ENCODE peak calls at places on chromosomes 5 and 9, in six cellular contexts. P is brain microvascular endothelial cell, Y is H9, V is HCT116, X is K562, O is tibial nerve. H is an unnamed sample.

GRCh38 chr5:178388381-178389030 is 155.9 kb upstream of the PHYKPL start:
- DNase-seq in P (peak), Y (peak), V (no peak), X (no peak), O (no peak), H (peak)

GRCh38 chr9:133794006-133794760 is 56.0 kb upstream of the SARDH start:
- DNase-seq in P (no peak), Y (no peak), V (no peak), X (no peak), O (no peak), H (no peak)

GRCh38 chr5:90558344-90559192 is at the start of gene ADGRV1:
- DNase-seq in P (peak), Y (peak), V (peak), X (peak), O (peak), H (peak)

GRCh38 chr9:113160571-113160970 is 9.8 kb downstream of the SLC31A2 start:
- DNase-seq in P (no peak), Y (peak), V (no peak), X (no peak), O (no peak), H (no peak)

GRCh38 chr9:76643399-76644117 is 120.7 kb upstream of the PCA3 start:
- DNase-seq in P (no peak), Y (no peak), V (no peak), X (no peak), O (no peak), H (no peak)

GRCh38 chr9:68560131-68560844 is 19.6 kb upstream of the TMEM252 start:
- DNase-seq in P (peak), Y (peak), V (peak), X (peak), O (peak), H (peak)

GRCh38 chr5:125612356-125613149 is 810.7 kb upstream of the GRAMD2B start:
- DNase-seq in P (no peak), Y (no peak), V (no peak), X (no peak), O (no peak), H (no peak)

GRCh38 chr5:145915970-145916638 is 20.3 kb upstream of the SH3RF2 start:
- DNase-seq in P (no peak), Y (no peak), V (no peak), X (no peak), O (no peak), H (no peak)

GRCh38 chr9:93268551-93269314 is 84.8 kb downstream of the WNK2 start:
- DNase-seq in P (no peak), Y (no peak), V (no peak), X (no peak), O (no peak), H (no peak)

GRCh38 chr5:6753851-6754250 is 40.6 kb downstream of the TENT4A start:
- DNase-seq in P (no peak), Y (no peak), V (no peak), X (no peak), O (no peak), H (no peak)

GRCh38 chr5:122076669-122077450 is 1.2 kb downstream of the LOX start:
- DNase-seq in P (peak), Y (peak), V (no peak), X (no peak), O (peak), H (peak)

GRCh38 chr9:19677929-19678328 is 110.9 kb downstream of the SLC24A2 start:
- DNase-seq in P (no peak), Y (no peak), V (no peak), X (no peak), O (no peak), H (no peak)

GRCh38 chr5:179827684-179828083 is 7.0 kb downstream of the SQSTM1 start:
- DNase-seq in P (peak), Y (no peak), V (no peak), X (no peak), O (no peak), H (peak)

GRCh38 chr9:136352682-136353081 is 10.9 kb downstream of the DNLZ start:
- DNase-seq in P (no peak), Y (no peak), V (no peak), X (no peak), O (no peak), H (no peak)

DNA sequence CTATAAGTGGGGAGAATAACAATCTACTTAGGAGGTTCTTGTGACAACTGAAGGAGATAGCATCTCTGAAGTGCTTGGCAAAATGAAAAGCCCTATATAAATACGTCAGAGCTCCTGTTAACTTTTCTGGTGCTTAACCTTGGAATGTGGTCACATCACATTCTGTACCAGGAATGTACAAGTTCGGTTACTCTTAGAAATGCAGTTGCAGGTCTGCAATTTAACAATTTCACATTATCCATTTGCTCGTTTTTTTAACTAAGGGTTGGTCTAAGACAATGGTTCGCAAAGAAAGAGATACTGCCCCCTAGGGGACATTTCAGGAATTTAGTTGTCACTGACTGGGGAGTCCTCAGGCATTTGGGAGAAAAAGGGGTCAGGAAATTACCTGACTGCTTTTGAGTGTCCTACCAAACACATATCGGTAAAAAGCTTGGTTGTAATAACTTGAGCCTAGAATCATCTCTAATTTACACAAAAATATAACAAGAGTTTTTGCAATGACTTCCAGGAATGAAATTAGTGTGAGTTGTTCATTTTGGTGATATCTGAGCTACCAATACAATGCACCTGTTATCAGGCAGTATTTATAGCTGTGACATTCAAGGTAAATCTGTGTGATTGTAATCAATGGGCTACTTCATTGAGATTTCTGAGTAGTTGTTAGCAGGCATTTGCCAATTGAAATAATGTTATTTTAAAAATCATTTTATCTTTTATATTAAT is 5.4 kb upstream of the HBEGF start:
- DNase-seq in P (peak), Y (no peak), V (peak), X (peak), O (peak), H (peak)
- H3K27ac ChIP-seq in P (no peak), Y (no peak), V (no peak), X (no peak), O (no peak), H (no peak)

GRCh38 chr9:96766199-96766598 is 11.7 kb downstream of the ZNF510 start:
- DNase-seq in P (no peak), Y (no peak), V (no peak), X (no peak), O (no peak), H (no peak)
- H3K27ac ChIP-seq in P (no peak), Y (no peak), V (no peak), X (no peak), O (no peak), H (no peak)

DNA sequence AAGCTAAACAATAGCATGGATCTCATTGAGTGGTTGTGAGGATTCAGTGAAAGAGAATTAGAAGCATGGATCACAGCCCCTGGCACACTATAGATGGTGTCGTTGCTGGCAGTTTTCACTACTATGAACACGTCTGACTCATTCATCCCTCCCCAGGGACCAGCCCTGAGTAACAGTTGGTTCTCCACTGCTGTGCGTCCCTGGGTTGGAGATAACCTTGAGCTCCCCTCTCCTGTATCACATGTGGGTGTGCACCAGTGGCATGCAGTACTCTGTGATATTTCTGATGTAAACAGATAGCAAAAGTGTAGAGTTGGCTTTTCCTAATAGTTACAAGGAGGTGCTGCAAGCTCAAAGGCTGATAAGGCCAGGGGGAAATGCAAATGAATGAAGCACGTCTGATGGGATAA is 8.8 kb upstream of the LCP2 start:
- DNase-seq in P (peak), Y (no peak), V (no peak), X (peak), O (peak), H (peak)
- H3K27ac ChIP-seq in P (no peak), Y (no peak), V (no peak), X (peak), O (no peak), H (no peak)

GRCh38 chr9:130780415-130780814 is 54.6 kb upstream of the ABL1 start:
- DNase-seq in P (no peak), Y (no peak), V (no peak), X (peak), O (no peak), H (no peak)
- H3K27ac ChIP-seq in P (peak), Y (no peak), V (no peak), X (no peak), O (peak), H (no peak)

DNA sequence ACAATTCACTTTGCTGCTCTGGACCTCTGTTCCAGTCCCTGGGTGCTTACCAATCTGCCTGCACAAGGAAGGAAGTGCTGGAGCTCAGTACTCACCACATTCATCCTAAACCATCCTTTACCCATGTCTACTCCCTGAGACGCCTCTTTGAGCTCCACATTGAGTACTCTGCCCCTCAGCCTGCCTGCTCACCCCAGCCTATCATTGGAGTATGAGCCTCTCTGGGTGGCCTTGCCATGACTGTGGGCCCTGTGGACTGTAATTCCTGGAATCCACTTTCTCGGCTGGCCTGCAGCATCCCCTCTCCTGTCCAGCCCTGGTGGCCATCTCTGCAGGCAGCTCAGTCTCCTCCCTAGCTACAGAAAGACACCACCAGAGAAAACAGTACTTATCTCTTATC is 428.6 kb downstream of the SPOCK1 start:
- DNase-seq in P (no peak), Y (no peak), V (no peak), X (no peak), O (no peak), H (no peak)
- H3K27ac ChIP-seq in P (no peak), Y (no peak), V (no peak), X (no peak), O (no peak), H (no peak)

GRCh38 chr5:172850454-172850797 is 16.4 kb downstream of the ERGIC1 start:
- DNase-seq in P (no peak), Y (no peak), V (no peak), X (no peak), O (no peak), H (no peak)
- H3K27ac ChIP-seq in P (no peak), Y (no peak), V (no peak), X (no peak), O (no peak), H (peak)

GRCh38 chr9:2663486-2663885 is 41.9 kb downstream of the VLDLR start:
- DNase-seq in P (no peak), Y (no peak), V (no peak), X (no peak), O (no peak), H (no peak)
- H3K27ac ChIP-seq in P (no peak), Y (no peak), V (no peak), X (no peak), O (no peak), H (no peak)

DNA sequence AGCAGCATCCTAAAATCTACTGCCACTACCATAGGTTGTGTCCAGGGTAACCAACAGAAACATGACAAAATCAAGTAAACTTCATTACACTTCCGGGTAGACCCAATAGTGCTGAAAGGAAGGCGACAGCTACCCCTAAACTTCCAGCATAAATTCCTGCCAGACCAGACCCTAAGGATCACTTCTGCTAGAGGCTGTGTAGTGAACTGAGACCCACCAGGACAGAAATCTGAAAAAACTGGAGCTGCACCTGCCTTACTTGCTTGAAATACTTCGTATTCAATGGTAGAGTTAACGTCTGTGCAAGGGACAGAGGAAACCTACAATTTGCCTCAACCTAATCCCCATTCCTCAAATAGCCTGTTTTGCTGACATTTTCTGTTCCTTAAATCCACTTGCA is 1.0 kb upstream of the SECISBP2 start:
- DNase-seq in P (no peak), Y (no peak), V (no peak), X (no peak), O (no peak), H (peak)
- H3K27ac ChIP-seq in P (no peak), Y (peak), V (peak), X (peak), O (no peak), H (peak)